ENCODE peak calls at places on chromosome 9, in five cellular contexts. C is head of caudate nucleus, N is heart left ventricle, E is WTC11, O is mesenchymal stem cell. Q is an unnamed sample.

GRCh38 chr9:132946216-132946615 is 1.8 kb upstream of the TSC1 start:
- DNase-seq in C (no peak), N (no peak), E (no peak), O (peak), Q (no peak)

GRCh38 chr9:134210908-134211810 is 46.8 kb upstream of the RNU6ATAC start:
- DNase-seq in C (peak), N (peak), E (no peak), O (no peak), Q (no peak)

GRCh38 chr9:134466869-134467616 is 140.8 kb downstream of the RXRA start:
- DNase-seq in C (no peak), N (no peak), E (peak), O (no peak), Q (no peak)

GRCh38 chr9:5186416-5187169 is 1.2 kb upstream of the INSL6 start:
- DNase-seq in C (peak), N (peak), E (peak), O (peak), Q (peak)

GRCh38 chr9:68981825-68982224 is 32.1 kb downstream of the PRKACG start:
- DNase-seq in C (no peak), N (no peak), E (no peak), O (peak), Q (peak)

GRCh38 chr9:123353984-123354591 is 1.9 kb upstream of the CRB2 start:
- DNase-seq in C (peak), N (peak), E (peak), O (peak), Q (peak)

GRCh38 chr9:34501889-34502425 is 20.8 kb downstream of the ENHO start:
- DNase-seq in C (peak), N (peak), E (peak), O (no peak), Q (peak)

GRCh38 chr9:10571699-10572098 is 41.1 kb downstream of the PTPRD start:
- DNase-seq in C (no peak), N (no peak), E (peak), O (no peak), Q (no peak)

GRCh38 chr9:96417610-96418073 is 528 bp downstream of the ZNF367 start:
- DNase-seq in C (peak), N (no peak), E (no peak), O (peak), Q (no peak)